ENCODE peak calls at places on chromosome 5, in seven cellular contexts. G is fibroblast of the aortic adventitia; P is T-cell; V is central memory CD4-positive, alpha-beta T cell; E is uterus; A is hypothalamus; M is tibial nerve. B is an unnamed sample.
A peak's percentile ranks its signal among the peaks of the same experiment; 100 is the strongest.

GRCh38 chr5:33408816-33409215 is 31.9 kb upstream of the TARS1 start:
- DNase-seq in E (no peak), P (no peak), V (no peak), M (no peak), G (peak; percentile 81), A (no peak), B (no peak)

GRCh38 chr5:177396086-177396485 is 4.4 kb downstream of the PFN3 start:
- DNase-seq in E (no peak), A (no peak), P (no peak), M (no peak), G (no peak), V (no peak), B (no peak)

GRCh38 chr5:92527311-92528078 is 1053.5 kb downstream of the NR2F1-AS1 start:
- DNase-seq in M (no peak), P (no peak), V (no peak), A (no peak), E (no peak), G (no peak), B (no peak)

GRCh38 chr5:107402881-107403280 is 267.9 kb downstream of the EFNA5 start:
- DNase-seq in A (no peak), G (no peak), P (no peak), V (no peak), E (no peak), M (no peak), B (no peak)

GRCh38 chr5:96714951-96715451 is 52.8 kb downstream of the CAST start:
- DNase-seq in V (peak; percentile 69), G (peak; percentile 89), M (no peak), P (peak; percentile 38), A (no peak), E (peak; percentile 52), B (no peak)

GRCh38 chr5:87229780-87230179 is 37.9 kb upstream of the RASA1 start:
- DNase-seq in V (no peak), A (no peak), G (peak; percentile 16), E (no peak), P (no peak), M (no peak), B (no peak)

GRCh38 chr5:169647566-169647965 is 10.5 kb downstream of the DOCK2 start:
- DNase-seq in A (no peak), V (no peak), E (no peak), P (no peak), G (no peak), M (no peak), B (no peak)

GRCh38 chr5:87254035-87254434 is 13.6 kb upstream of the RASA1 start:
- DNase-seq in V (no peak), G (no peak), A (no peak), E (no peak), M (no peak), P (no peak), B (no peak)

GRCh38 chr5:138955013-138955660 is 80.0 kb upstream of the LRRTM2 start:
- DNase-seq in A (no peak), E (no peak), M (no peak), G (no peak), P (no peak), V (no peak), B (no peak)

GRCh38 chr5:113682497-113683136 is 169.1 kb downstream of the YTHDC2 start:
- DNase-seq in M (no peak), V (no peak), A (no peak), P (no peak), E (no peak), G (no peak), B (no peak)

GRCh38 chr5:180611140-180611850 is 20.0 kb upstream of the SCGB3A1 start:
- DNase-seq in P (no peak), A (no peak), M (no peak), V (no peak), E (no peak), G (no peak), B (no peak)

GRCh38 chr5:137344723-137345322 is 154.3 kb downstream of the SPOCK1 start:
- DNase-seq in V (no peak), M (peak; percentile 21), E (no peak), A (no peak), G (peak; percentile 87), P (no peak), B (no peak)